ENCODE peak calls at places on chromosomes 4 and X, in seven cellular contexts. One of them, this sample, is unnamed.

GRCh38 chr4:26032572-26033320 is 118.7 kb downstream of the SMIM20 start:
- DNase-seq in upper lobe of right lung: no peak
- DNase-seq in GM23338: no peak
- DNase-seq in IMR-90: peak
- DNase-seq in epithelial cell of esophagus: peak
- DNase-seq in lower lobe of right lung: no peak
- DNase-seq in brain microvascular endothelial cell: peak
- DNase-seq in this sample: peak

GRCh38 chrX:67949270-67949669 is 405.4 kb downstream of the AR start:
- DNase-seq in lower lobe of right lung: no peak
- DNase-seq in epithelial cell of esophagus: no peak
- DNase-seq in upper lobe of right lung: no peak
- DNase-seq in IMR-90: no peak
- DNase-seq in brain microvascular endothelial cell: no peak
- DNase-seq in GM23338: no peak
- DNase-seq in this sample: no peak

GRCh38 chrX:124518888-124519287 is 172.5 kb downstream of the SH2D1A start:
- DNase-seq in IMR-90: peak
- DNase-seq in epithelial cell of esophagus: peak
- DNase-seq in upper lobe of right lung: no peak
- DNase-seq in brain microvascular endothelial cell: peak
- DNase-seq in lower lobe of right lung: no peak
- DNase-seq in GM23338: no peak
- DNase-seq in this sample: no peak

GRCh38 chr4:141075553-141075952 is 57.7 kb downstream of the RNF150 start:
- DNase-seq in GM23338: no peak
- DNase-seq in upper lobe of right lung: no peak
- DNase-seq in brain microvascular endothelial cell: no peak
- DNase-seq in lower lobe of right lung: no peak
- DNase-seq in IMR-90: no peak
- DNase-seq in epithelial cell of esophagus: no peak
- DNase-seq in this sample: no peak

GRCh38 chr4:126404549-126404948 is 1089.8 kb downstream of the FAT4 start:
- DNase-seq in IMR-90: peak
- DNase-seq in GM23338: no peak
- DNase-seq in epithelial cell of esophagus: peak
- DNase-seq in brain microvascular endothelial cell: no peak
- DNase-seq in upper lobe of right lung: no peak
- DNase-seq in lower lobe of right lung: no peak
- DNase-seq in this sample: peak

GRCh38 chr4:55378617-55379467 is 16.9 kb upstream of the TMEM165 start:
- DNase-seq in brain microvascular endothelial cell: peak
- DNase-seq in GM23338: no peak
- DNase-seq in lower lobe of right lung: peak
- DNase-seq in upper lobe of right lung: no peak
- DNase-seq in epithelial cell of esophagus: peak
- DNase-seq in IMR-90: no peak
- DNase-seq in this sample: peak

GRCh38 chr4:145937021-145937861 is 1.4 kb downstream of the ZNF827 start:
- DNase-seq in GM23338: peak
- DNase-seq in upper lobe of right lung: peak
- DNase-seq in brain microvascular endothelial cell: peak
- DNase-seq in lower lobe of right lung: peak
- DNase-seq in epithelial cell of esophagus: peak
- DNase-seq in IMR-90: peak
- DNase-seq in this sample: peak

GRCh38 chr4:88938138-88938537 is 118.8 kb downstream of the FAM13A start:
- DNase-seq in epithelial cell of esophagus: peak
- DNase-seq in IMR-90: peak
- DNase-seq in upper lobe of right lung: no peak
- DNase-seq in brain microvascular endothelial cell: peak
- DNase-seq in lower lobe of right lung: no peak
- DNase-seq in GM23338: peak
- DNase-seq in this sample: peak

GRCh38 chr4:184375027-184375426 is 99.3 kb downstream of the IRF2 start:
- DNase-seq in GM23338: no peak
- DNase-seq in lower lobe of right lung: no peak
- DNase-seq in IMR-90: peak
- DNase-seq in epithelial cell of esophagus: peak
- DNase-seq in brain microvascular endothelial cell: no peak
- DNase-seq in upper lobe of right lung: no peak
- DNase-seq in this sample: no peak

GRCh38 chr4:14783011-14783877 is 219.0 kb upstream of the CPEB2 start:
- DNase-seq in lower lobe of right lung: no peak
- DNase-seq in GM23338: no peak
- DNase-seq in epithelial cell of esophagus: peak
- DNase-seq in upper lobe of right lung: no peak
- DNase-seq in IMR-90: peak
- DNase-seq in brain microvascular endothelial cell: peak
- DNase-seq in this sample: peak

GRCh38 chr4:189869236-189869635 is 71.4 kb upstream of the FRG1 start:
- DNase-seq in GM23338: no peak
- DNase-seq in upper lobe of right lung: no peak
- DNase-seq in epithelial cell of esophagus: no peak
- DNase-seq in lower lobe of right lung: no peak
- DNase-seq in brain microvascular endothelial cell: no peak
- DNase-seq in IMR-90: no peak
- DNase-seq in this sample: no peak

GRCh38 chr4:48141048-48141447 is 7.0 kb upstream of the TXK start:
- DNase-seq in IMR-90: peak
- DNase-seq in epithelial cell of esophagus: peak
- DNase-seq in upper lobe of right lung: no peak
- DNase-seq in GM23338: peak
- DNase-seq in brain microvascular endothelial cell: no peak
- DNase-seq in lower lobe of right lung: no peak
- DNase-seq in this sample: peak

GRCh38 chrX:46758163-46758955 is 559 bp downstream of the SLC9A7 start:
- DNase-seq in epithelial cell of esophagus: peak
- DNase-seq in IMR-90: peak
- DNase-seq in lower lobe of right lung: no peak
- DNase-seq in GM23338: peak
- DNase-seq in brain microvascular endothelial cell: no peak
- DNase-seq in upper lobe of right lung: peak
- DNase-seq in this sample: no peak

GRCh38 chrX:52574416-52575275 is 57.8 kb upstream of the XAGE1B start:
- DNase-seq in GM23338: peak
- DNase-seq in epithelial cell of esophagus: peak
- DNase-seq in IMR-90: peak
- DNase-seq in lower lobe of right lung: no peak
- DNase-seq in upper lobe of right lung: no peak
- DNase-seq in brain microvascular endothelial cell: peak
- DNase-seq in this sample: peak

GRCh38 chrX:153477039-153477438 is 6.7 kb upstream of the HAUS7 start:
- DNase-seq in lower lobe of right lung: no peak
- DNase-seq in IMR-90: peak
- DNase-seq in upper lobe of right lung: no peak
- DNase-seq in epithelial cell of esophagus: no peak
- DNase-seq in GM23338: peak
- DNase-seq in brain microvascular endothelial cell: no peak
- DNase-seq in this sample: peak

GRCh38 chrX:107672955-107673378 is 44.7 kb downstream of the PRPS1 start:
- DNase-seq in lower lobe of right lung: peak
- DNase-seq in upper lobe of right lung: peak
- DNase-seq in brain microvascular endothelial cell: peak
- DNase-seq in GM23338: peak
- DNase-seq in epithelial cell of esophagus: peak
- DNase-seq in IMR-90: peak
- DNase-seq in this sample: peak

DNA sequence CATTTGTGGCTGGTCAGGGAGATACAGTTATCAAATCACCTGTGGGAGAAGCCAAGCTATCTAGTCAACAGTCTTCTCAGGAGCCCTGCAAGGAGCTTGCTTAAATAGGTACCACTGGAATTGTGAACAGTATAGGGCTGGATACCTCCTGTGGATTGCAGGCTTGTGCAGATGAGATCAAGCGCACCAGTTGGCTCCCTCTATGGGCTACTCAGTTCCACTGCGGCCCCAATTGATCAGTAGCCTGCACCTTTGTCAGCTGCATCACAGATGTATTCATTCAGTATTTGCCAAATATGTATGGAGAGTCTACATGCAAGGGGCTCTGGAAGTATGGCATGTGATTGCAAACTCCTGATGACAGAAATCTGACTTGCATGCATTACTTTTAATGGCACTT is 28.6 kb downstream of the TEX13A start:
- DNase-seq in brain microvascular endothelial cell: peak
- DNase-seq in epithelial cell of esophagus: peak
- DNase-seq in IMR-90: no peak
- DNase-seq in lower lobe of right lung: no peak
- DNase-seq in upper lobe of right lung: no peak
- DNase-seq in GM23338: peak
- DNase-seq in this sample: peak
- TF ChIP-seq CTCF in brain microvascular endothelial cell: peak
- TF ChIP-seq CTCF in epithelial cell of esophagus: peak
- TF ChIP-seq CTCF in IMR-90: no peak
- TF ChIP-seq CTCF in lower lobe of right lung: peak
- TF ChIP-seq CTCF in upper lobe of right lung: no peak
- TF ChIP-seq CTCF in GM23338: peak
- TF ChIP-seq CTCF in this sample: peak

GRCh38 chr4:142405021-142405991 is 440.8 kb downstream of the INPP4B start:
- DNase-seq in brain microvascular endothelial cell: peak
- DNase-seq in IMR-90: peak
- DNase-seq in GM23338: peak
- DNase-seq in lower lobe of right lung: peak
- DNase-seq in epithelial cell of esophagus: peak
- DNase-seq in upper lobe of right lung: no peak
- DNase-seq in this sample: peak

GRCh38 chr4:142402156-142402555 is 443.9 kb downstream of the INPP4B start:
- DNase-seq in upper lobe of right lung: no peak
- DNase-seq in brain microvascular endothelial cell: no peak
- DNase-seq in lower lobe of right lung: no peak
- DNase-seq in epithelial cell of esophagus: no peak
- DNase-seq in IMR-90: no peak
- DNase-seq in GM23338: no peak
- DNase-seq in this sample: no peak

GRCh38 chr4:142406051-142406549 is 440.0 kb downstream of the INPP4B start:
- DNase-seq in lower lobe of right lung: no peak
- DNase-seq in IMR-90: no peak
- DNase-seq in GM23338: peak
- DNase-seq in epithelial cell of esophagus: peak
- DNase-seq in brain microvascular endothelial cell: no peak
- DNase-seq in upper lobe of right lung: no peak
- DNase-seq in this sample: peak

GRCh38 chr4:142402925-142403324 is 443.2 kb downstream of the INPP4B start:
- DNase-seq in epithelial cell of esophagus: peak
- DNase-seq in brain microvascular endothelial cell: peak
- DNase-seq in IMR-90: peak
- DNase-seq in upper lobe of right lung: no peak
- DNase-seq in GM23338: no peak
- DNase-seq in lower lobe of right lung: no peak
- DNase-seq in this sample: no peak

GRCh38 chr4:142404191-142404611 is 441.9 kb downstream of the INPP4B start:
- DNase-seq in lower lobe of right lung: no peak
- DNase-seq in epithelial cell of esophagus: peak
- DNase-seq in GM23338: no peak
- DNase-seq in brain microvascular endothelial cell: peak
- DNase-seq in upper lobe of right lung: no peak
- DNase-seq in IMR-90: peak
- DNase-seq in this sample: peak
- H3K4me3 ChIP-seq in lower lobe of right lung: peak
- H3K4me3 ChIP-seq in epithelial cell of esophagus: peak
- H3K4me3 ChIP-seq in GM23338: no peak
- H3K4me3 ChIP-seq in brain microvascular endothelial cell: peak
- H3K4me3 ChIP-seq in upper lobe of right lung: peak
- H3K4me3 ChIP-seq in IMR-90: peak
- H3K4me3 ChIP-seq in this sample: peak

GRCh38 chrX:41333994-41334865 is at the start of gene DDX3X:
- DNase-seq in upper lobe of right lung: peak
- DNase-seq in GM23338: peak
- DNase-seq in lower lobe of right lung: peak
- DNase-seq in IMR-90: peak
- DNase-seq in brain microvascular endothelial cell: peak
- DNase-seq in epithelial cell of esophagus: peak
- DNase-seq in this sample: peak
- TF ChIP-seq CTCF in upper lobe of right lung: peak
- TF ChIP-seq CTCF in GM23338: no peak
- TF ChIP-seq CTCF in lower lobe of right lung: peak
- TF ChIP-seq CTCF in IMR-90: peak
- TF ChIP-seq CTCF in brain microvascular endothelial cell: peak
- TF ChIP-seq CTCF in epithelial cell of esophagus: no peak
- TF ChIP-seq CTCF in this sample: peak

GRCh38 chr4:122003335-122003734 is 51.5 kb upstream of the TRPC3 start:
- DNase-seq in GM23338: peak
- DNase-seq in epithelial cell of esophagus: peak
- DNase-seq in IMR-90: no peak
- DNase-seq in upper lobe of right lung: no peak
- DNase-seq in brain microvascular endothelial cell: peak
- DNase-seq in lower lobe of right lung: no peak
- DNase-seq in this sample: peak

GRCh38 chr4:122009524-122009923 is 57.7 kb upstream of the TRPC3 start:
- DNase-seq in IMR-90: no peak
- DNase-seq in brain microvascular endothelial cell: no peak
- DNase-seq in upper lobe of right lung: no peak
- DNase-seq in epithelial cell of esophagus: no peak
- DNase-seq in GM23338: no peak
- DNase-seq in lower lobe of right lung: no peak
- DNase-seq in this sample: no peak

GRCh38 chr4:122007016-122007415 is 55.2 kb upstream of the TRPC3 start:
- DNase-seq in lower lobe of right lung: no peak
- DNase-seq in GM23338: no peak
- DNase-seq in epithelial cell of esophagus: no peak
- DNase-seq in IMR-90: peak
- DNase-seq in upper lobe of right lung: no peak
- DNase-seq in brain microvascular endothelial cell: no peak
- DNase-seq in this sample: peak

GRCh38 chr4:122000849-122001248 is 49.0 kb upstream of the TRPC3 start:
- DNase-seq in GM23338: no peak
- DNase-seq in IMR-90: no peak
- DNase-seq in brain microvascular endothelial cell: no peak
- DNase-seq in lower lobe of right lung: no peak
- DNase-seq in epithelial cell of esophagus: no peak
- DNase-seq in upper lobe of right lung: no peak
- DNase-seq in this sample: peak

GRCh38 chr4:122005064-122005755 is 53.4 kb upstream of the TRPC3 start:
- DNase-seq in IMR-90: peak
- DNase-seq in epithelial cell of esophagus: no peak
- DNase-seq in GM23338: no peak
- DNase-seq in upper lobe of right lung: no peak
- DNase-seq in brain microvascular endothelial cell: peak
- DNase-seq in lower lobe of right lung: no peak
- DNase-seq in this sample: peak
- H3K4me3 ChIP-seq in IMR-90: no peak
- H3K4me3 ChIP-seq in epithelial cell of esophagus: no peak
- H3K4me3 ChIP-seq in GM23338: no peak
- H3K4me3 ChIP-seq in upper lobe of right lung: no peak
- H3K4me3 ChIP-seq in brain microvascular endothelial cell: no peak
- H3K4me3 ChIP-seq in lower lobe of right lung: no peak
- H3K4me3 ChIP-seq in this sample: no peak